ENCODE peak calls at places on chromosomes 7 and 10, in six cellular contexts. K, Y, O, U, R and F are unnamed samples.

GRCh38 chr10:86107131-86107530 is 259.5 kb downstream of the GRID1 start:
- DNase-seq in R (no peak), O (no peak), K (no peak), Y (no peak), U (no peak), F (no peak)

GRCh38 chr10:124086787-124087671 is 6.4 kb downstream of the CHST15 start:
- DNase-seq in U (no peak), Y (no peak), K (no peak), R (no peak), O (no peak), F (no peak)

GRCh38 chr10:121696854-121697253 is 98.6 kb upstream of the FGFR2 start:
- DNase-seq in K (peak; percentile 20), U (no peak), O (no peak), R (peak; percentile 10), Y (no peak), F (no peak)

GRCh38 chr10:21329995-21330627 is 195.4 kb downstream of the SKIDA1 start:
- DNase-seq in R (peak; percentile 92), K (no peak), U (no peak), O (no peak), Y (no peak), F (no peak)

GRCh38 chr10:13857465-13857864 is 270.7 kb downstream of the PRPF18 start:
- DNase-seq in R (no peak), K (no peak), U (no peak), Y (no peak), O (no peak), F (no peak)

GRCh38 chr10:125584954-125585353 is 98.0 kb downstream of the TEX36 start:
- DNase-seq in U (no peak), O (no peak), K (no peak), R (no peak), Y (no peak), F (no peak)

GRCh38 chr10:133439517-133440461 is 14.0 kb upstream of the SCART1 start:
- DNase-seq in R (no peak), K (no peak), U (no peak), Y (no peak), O (no peak), F (no peak)

GRCh38 chr10:42970451-42971250 is 106.2 kb upstream of the RET start:
- DNase-seq in Y (peak; percentile 31), R (no peak), K (no peak), U (no peak), O (no peak), F (peak; percentile 17)

GRCh38 chr10:112461029-112461887 is 14.2 kb downstream of the VTI1A start:
- DNase-seq in U (no peak), O (no peak), Y (no peak), K (no peak), R (peak; percentile 83), F (no peak)

GRCh38 chr7:129494041-129494440 is 8.3 kb upstream of the SMKR1 start:
- DNase-seq in K (no peak), Y (no peak), R (peak; percentile 94), O (no peak), U (no peak), F (no peak)

GRCh38 chr7:45921699-45922519 is 837 bp upstream of the IGFBP3 start:
- DNase-seq in K (no peak), R (peak; percentile 81), U (peak; percentile 30), Y (no peak), O (no peak), F (no peak)

GRCh38 chr10:95181731-95182130 is 12.3 kb upstream of the ACSM6 start:
- DNase-seq in K (no peak), U (no peak), R (peak; percentile 21), Y (no peak), O (no peak), F (no peak)

GRCh38 chr10:34628174-34628802 is 186.8 kb downstream of the PARD3 start:
- DNase-seq in O (no peak), K (no peak), U (no peak), R (peak; percentile 65), Y (no peak), F (no peak)

GRCh38 chr7:129247087-129247486 is 22.3 kb downstream of the AHCYL2 start:
- DNase-seq in R (no peak), O (no peak), K (no peak), Y (no peak), U (no peak), F (no peak)

GRCh38 chr10:119341236-119342016 is 134.1 kb downstream of the GRK5 start:
- DNase-seq in U (no peak), R (peak; percentile 85), Y (no peak), O (peak; percentile 30), K (no peak), F (no peak)